ENCODE peak calls at places on chromosomes 2 and 18, in five cellular contexts. N is right lobe of liver, M is HepG2, U is A549, S is heart left ventricle. E is an unnamed sample.

GRCh38 chr2:27965841-27966240 is 75.3 kb downstream of the BABAM2 start:
- ATAC-seq in S (no peak), N (peak), U (no peak), M (no peak), E (no peak)

GRCh38 chr2:216426938-216427337 is 14.7 kb downstream of the SMARCAL1 start:
- ATAC-seq in M (no peak), N (no peak), S (peak), U (no peak), E (no peak)

GRCh38 chr2:236977199-236977883 is 108.3 kb upstream of the COPS8 start:
- ATAC-seq in S (peak), M (no peak), N (no peak), U (no peak), E (peak)

GRCh38 chr2:141605163-141605562 is 525.7 kb downstream of the LRP1B start:
- ATAC-seq in N (no peak), S (no peak), M (no peak), U (no peak), E (no peak)

GRCh38 chr2:102632380-102633175 is 13.2 kb downstream of the SLC9A2 start:
- ATAC-seq in U (no peak), N (no peak), S (no peak), M (no peak), E (no peak)

GRCh38 chr2:183592271-183592670 is 468.0 kb downstream of the NUP35 start:
- ATAC-seq in S (no peak), U (no peak), M (no peak), N (no peak), E (no peak)

GRCh38 chr2:64704996-64705395 is 51.3 kb upstream of the SERTAD2 start:
- ATAC-seq in N (no peak), M (no peak), U (no peak), S (no peak), E (no peak)

GRCh38 chr2:148928395-148928794 is 53.4 kb downstream of the KIF5C start:
- ATAC-seq in M (no peak), S (no peak), N (no peak), U (no peak), E (no peak)

GRCh38 chr18:77647472-77647871 is 397.8 kb downstream of the GALR1 start:
- ATAC-seq in S (no peak), M (no peak), U (no peak), N (no peak), E (no peak)

GRCh38 chr2:38661306-38661705 is 4.6 kb upstream of the GALM start:
- ATAC-seq in M (no peak), U (no peak), N (no peak), S (no peak), E (no peak)

GRCh38 chr2:202780514-202781021 is 91.0 kb downstream of the ICA1L start:
- ATAC-seq in S (no peak), M (peak), U (peak), N (peak), E (no peak)

GRCh38 chr2:157414050-157414449 is 29.8 kb downstream of the CYTIP start:
- ATAC-seq in S (no peak), M (no peak), N (no peak), U (no peak), E (no peak)

GRCh38 chr2:109516445-109517117 is 97.2 kb downstream of the SEPTIN10 start:
- ATAC-seq in S (peak), U (peak), M (peak), N (peak), E (no peak)

GRCh38 chr18:30280861-30281470 is 761.6 kb downstream of the DSC3 start:
- ATAC-seq in M (no peak), N (peak), S (no peak), U (no peak), E (no peak)

GRCh38 chr2:238930216-238930615 is 82.3 kb downstream of the TWIST2 start:
- ATAC-seq in U (no peak), S (no peak), N (no peak), M (no peak), E (no peak)

GRCh38 chr2:9310390-9310789 is 103.8 kb downstream of the ASAP2 start:
- ATAC-seq in S (peak), U (peak), M (no peak), N (peak), E (peak)

GRCh38 chr2:82538590-82538989 is 1920.5 kb downstream of the SUCLG1 start:
- ATAC-seq in U (no peak), M (no peak), N (no peak), S (no peak), E (no peak)

GRCh38 chr2:156517419-156517818 is 81.2 kb downstream of the GPD2 start:
- ATAC-seq in N (no peak), M (no peak), S (peak), U (no peak), E (no peak)

GRCh38 chr2:66440692-66441091 is 5.8 kb downstream of the MEIS1 start:
- ATAC-seq in M (no peak), N (no peak), S (no peak), U (no peak), E (no peak)

GRCh38 chr18:45657357-45658335 is 42.4 kb downstream of the SLC14A2 start:
- ATAC-seq in N (no peak), U (no peak), S (no peak), M (no peak), E (no peak)

GRCh38 chr2:23690421-23691105 is 236.4 kb downstream of the ATAD2B start:
- ATAC-seq in U (no peak), S (no peak), N (peak), M (no peak), E (no peak)

GRCh38 chr18:14936313-14936712 is 188.3 kb downstream of the ANKRD30B start:
- ATAC-seq in M (no peak), U (no peak), N (no peak), S (no peak), E (no peak)

GRCh38 chr2:128291844-128292598 is 26.6 kb downstream of the HS6ST1 start:
- ATAC-seq in U (no peak), S (peak), N (no peak), M (no peak), E (no peak)

GRCh38 chr2:221212105-221212504 is 360.0 kb downstream of the EPHA4 start:
- ATAC-seq in M (no peak), S (no peak), N (no peak), U (no peak), E (no peak)

GRCh38 chr2:176582990-176583481 is 313.8 kb downstream of the MTX2 start:
- ATAC-seq in U (peak), M (no peak), S (peak), N (peak), E (peak)

GRCh38 chr2:17547737-17548136 is 7.2 kb downstream of the VSNL1 start:
- ATAC-seq in M (no peak), U (no peak), N (peak), S (no peak), E (no peak)

GRCh38 chr2:10336283-10336682 is 33.6 kb downstream of the HPCAL1 start:
- ATAC-seq in U (no peak), S (no peak), N (no peak), M (no peak), E (no peak)

GRCh38 chr2:101986804-101987740 is 4.7 kb upstream of the IL1R2 start:
- ATAC-seq in S (no peak), N (peak), M (peak), U (no peak), E (no peak)

GRCh38 chr2:38261569-38262513 is 115.2 kb downstream of the ATL2 start:
- ATAC-seq in S (no peak), M (no peak), N (peak), U (no peak), E (peak)

GRCh38 chr2:195486520-195486919 is 170.5 kb upstream of the SLC39A10 start:
- ATAC-seq in S (no peak), M (no peak), N (no peak), U (no peak), E (no peak)

GRCh38 chr2:218217366-218218309 is 649 bp downstream of the ARPC2 start:
- ATAC-seq in U (peak), N (peak), S (peak), M (peak), E (peak)

GRCh38 chr2:218216674-218217365 is at the start of gene ARPC2:
- ATAC-seq in S (peak), M (peak), U (peak), N (peak), E (peak)

GRCh38 chr2:218219934-218220333 is 2.9 kb downstream of the ARPC2 start:
- ATAC-seq in M (no peak), U (no peak), N (no peak), S (no peak), E (no peak)

GRCh38 chr2:218216336-218216673 is 684 bp upstream of the ARPC2 start:
- ATAC-seq in S (no peak), N (peak), U (no peak), M (peak), E (no peak)

GRCh38 chr2:218218409-218219185 is 1.6 kb downstream of the ARPC2 start:
- ATAC-seq in S (no peak), M (no peak), N (no peak), U (no peak), E (no peak)
- TF ChIP-seq POLR2A in S (no peak), M (no peak), N (no peak), U (no peak), E (no peak)

GRCh38 chr2:111165084-111165483 is 44.4 kb downstream of the BCL2L11 start:
- ATAC-seq in S (peak), N (no peak), M (no peak), U (no peak), E (no peak)

GRCh38 chr2:111160758-111161157 is 40.0 kb downstream of the BCL2L11 start:
- ATAC-seq in U (peak), M (no peak), S (no peak), N (no peak), E (peak)

GRCh38 chr2:111161971-111162370 is 41.3 kb downstream of the BCL2L11 start:
- ATAC-seq in U (no peak), N (peak), M (no peak), S (peak), E (peak)

GRCh38 chr2:111164078-111164477 is 43.4 kb downstream of the BCL2L11 start:
- ATAC-seq in N (no peak), S (no peak), M (no peak), U (no peak), E (no peak)

DNA sequence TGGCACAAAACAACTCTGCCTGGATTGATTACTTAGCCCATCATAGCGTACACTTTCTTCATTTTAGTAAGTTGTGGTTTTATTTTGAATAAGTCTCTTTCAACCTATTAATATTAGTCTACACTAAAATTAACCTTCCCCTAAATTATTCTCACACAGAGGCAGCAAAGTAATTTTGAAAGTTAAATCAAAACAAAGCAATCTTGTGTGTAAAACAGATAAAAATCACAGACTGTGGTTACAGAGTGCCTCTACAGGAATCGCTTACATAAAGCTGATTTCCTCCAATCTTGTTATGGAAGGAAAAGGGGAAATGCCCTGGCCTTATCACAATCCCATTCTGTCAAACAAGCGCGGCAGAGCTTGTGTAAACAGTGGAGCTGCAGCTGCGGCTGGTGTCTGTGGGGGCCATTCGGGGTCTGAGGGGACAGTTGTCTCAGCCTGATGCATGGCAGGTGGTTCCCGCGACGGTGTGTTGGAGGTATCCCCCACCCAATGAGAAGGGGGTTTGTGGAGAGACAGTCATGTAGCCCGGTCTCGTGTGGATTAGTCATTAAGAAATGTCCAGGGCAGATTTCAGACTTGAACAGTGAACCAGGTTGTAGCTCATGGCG is 42.1 kb downstream of the BCL2L11 start:
- ATAC-seq in U (no peak), M (no peak), N (peak), S (no peak), E (no peak)
- TF ChIP-seq POLR2A in U (no peak), M (no peak), N (no peak), S (no peak), E (no peak)

GRCh38 chr2:218396688-218397501 is 2.8 kb upstream of the CTDSP1 start:
- ATAC-seq in N (peak), S (peak), U (peak), M (no peak), E (no peak)

GRCh38 chr2:218400167-218400929 is 680 bp downstream of the CTDSP1 start:
- ATAC-seq in M (peak), S (no peak), N (no peak), U (no peak), E (no peak)

GRCh38 chr2:218397502-218398436 is 1.9 kb upstream of the CTDSP1 start:
- ATAC-seq in M (peak), S (peak), N (peak), U (peak), E (no peak)

GRCh38 chr2:218399391-218400166 is at the start of gene CTDSP1:
- ATAC-seq in S (peak), M (peak), U (peak), N (peak), E (peak)

DNA sequence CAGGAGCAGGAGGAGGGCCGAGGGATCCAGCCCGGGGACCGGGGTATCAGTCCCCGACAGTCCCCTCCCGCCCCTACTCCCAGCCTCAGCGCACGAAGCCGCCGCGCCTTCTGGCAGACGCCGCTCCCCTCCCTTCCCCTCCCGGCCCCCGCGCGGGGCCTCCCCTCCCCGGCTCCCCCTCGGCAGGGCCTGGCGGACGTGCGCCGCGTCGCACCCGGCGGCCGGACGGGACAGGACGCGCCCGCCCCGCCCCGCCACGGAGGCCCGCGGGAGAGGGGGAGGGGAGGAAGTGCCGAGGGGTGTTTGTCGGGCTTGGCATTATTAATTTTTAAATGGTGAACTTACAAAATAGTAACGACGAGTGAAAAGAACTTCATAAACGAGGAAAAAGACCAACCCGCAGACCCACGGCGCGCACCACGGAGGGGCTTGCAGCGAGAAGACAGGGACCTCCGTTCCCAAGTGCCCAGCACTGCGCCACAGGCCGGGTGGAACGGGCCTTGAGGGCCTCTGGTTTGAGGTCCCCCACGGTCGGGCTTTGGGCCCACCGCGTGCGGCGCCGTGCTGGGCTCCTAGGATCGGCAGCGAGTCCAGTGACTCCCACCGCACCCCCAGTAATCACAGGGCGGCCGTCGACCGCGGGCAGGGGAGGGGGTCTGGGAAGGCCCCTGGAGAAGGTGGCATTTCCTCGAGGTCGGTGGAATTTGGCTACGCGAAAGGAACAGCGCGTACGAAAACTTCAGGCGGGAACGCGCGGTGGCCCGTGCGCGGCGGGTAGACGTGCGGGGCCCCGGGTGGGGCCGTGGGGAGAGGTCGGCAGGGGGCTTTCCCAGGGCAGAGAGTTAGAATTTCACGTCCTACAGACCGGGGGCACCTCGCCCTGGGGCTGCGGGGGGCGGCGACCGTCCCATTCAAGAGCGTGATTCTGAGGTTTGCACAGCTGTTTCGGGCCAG is 954 bp upstream of the CTDSP1 start:
- ATAC-seq in S (peak), M (peak), U (peak), N (peak), E (peak)
- TF ChIP-seq POLR2A in S (no peak), M (no peak), U (no peak), N (no peak), E (no peak)

DNA sequence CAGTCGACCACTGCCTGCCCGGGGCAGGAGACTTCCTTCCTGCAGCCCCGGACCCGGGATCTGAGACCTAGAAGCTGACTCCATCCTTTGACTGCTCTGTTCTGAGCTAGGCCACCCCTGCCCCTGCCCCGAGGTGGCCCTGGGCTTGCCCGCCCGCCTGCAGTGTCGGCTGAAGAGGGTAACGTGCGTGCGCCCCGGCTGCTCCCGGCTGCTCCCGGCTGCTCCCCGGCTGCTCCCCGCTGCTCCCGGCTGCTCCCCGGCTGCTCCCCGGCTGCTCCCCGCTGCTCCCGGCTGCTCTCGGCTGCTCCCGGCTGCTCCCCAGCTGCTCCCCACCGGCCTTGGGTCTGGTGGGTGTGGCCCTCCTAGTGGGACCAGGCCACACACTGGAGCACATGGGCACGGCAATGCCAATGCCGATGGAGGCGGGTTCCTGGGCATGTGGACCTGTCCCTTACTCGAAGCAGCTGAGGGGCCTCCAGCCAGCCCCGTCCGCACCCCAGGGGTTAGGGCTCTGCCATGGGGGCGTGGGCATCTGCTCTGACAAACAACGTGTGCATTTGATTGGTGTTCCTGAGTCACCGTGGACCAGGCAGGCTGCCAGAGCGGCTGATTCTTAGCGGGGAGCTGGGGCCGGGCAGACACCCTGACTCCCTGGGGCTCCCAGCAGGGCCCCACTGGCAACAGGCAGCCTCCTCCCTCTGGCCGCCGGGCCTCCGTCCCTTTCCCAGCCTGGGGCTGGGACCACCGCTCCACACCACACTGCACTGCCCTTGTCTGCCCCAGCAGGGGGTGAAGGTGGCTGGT is 2.0 kb upstream of the GAL3ST2 start:
- ATAC-seq in M (peak), U (peak), N (no peak), S (no peak), E (no peak)
- TF ChIP-seq POLR2A in M (no peak), U (no peak), N (no peak), S (no peak), E (no peak)

GRCh38 chr18:5295981-5296705 is 617 bp upstream of the ZBTB14 start:
- ATAC-seq in M (peak), S (peak), N (peak), U (peak), E (peak)
- TF ChIP-seq POLR2A in M (peak), S (no peak), N (peak), U (peak), E (peak)

DNA sequence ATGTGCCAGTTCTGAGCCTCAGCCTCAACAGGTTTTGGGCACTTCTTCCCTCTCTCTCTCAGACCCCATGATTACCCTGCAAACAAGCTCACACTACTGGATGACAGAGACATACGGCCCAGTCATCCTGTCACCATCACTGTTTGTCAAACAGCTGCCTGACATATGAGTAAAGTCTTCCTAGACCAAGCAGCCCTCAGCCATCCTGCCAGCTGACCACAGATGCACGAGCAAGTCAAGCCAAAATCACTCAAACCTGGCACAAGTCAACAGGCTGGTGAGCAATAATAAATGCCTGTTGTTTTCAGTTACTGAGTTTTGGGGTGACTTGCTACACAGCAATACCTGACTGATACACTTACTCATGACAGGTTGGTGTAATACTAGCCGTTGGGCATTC is 75.5 kb upstream of the KLF7 start:
- ATAC-seq in M (no peak), S (no peak), U (no peak), N (no peak), E (no peak)
- TF ChIP-seq POLR2A in M (no peak), S (no peak), U (no peak), N (no peak), E (no peak)

GRCh38 chr2:55048925-55049793 is 1.1 kb downstream of the RTN4 start:
- ATAC-seq in N (peak), U (peak), S (peak), M (peak), E (peak)
- TF ChIP-seq POLR2A in N (peak), U (peak), S (no peak), M (peak), E (peak)

DNA sequence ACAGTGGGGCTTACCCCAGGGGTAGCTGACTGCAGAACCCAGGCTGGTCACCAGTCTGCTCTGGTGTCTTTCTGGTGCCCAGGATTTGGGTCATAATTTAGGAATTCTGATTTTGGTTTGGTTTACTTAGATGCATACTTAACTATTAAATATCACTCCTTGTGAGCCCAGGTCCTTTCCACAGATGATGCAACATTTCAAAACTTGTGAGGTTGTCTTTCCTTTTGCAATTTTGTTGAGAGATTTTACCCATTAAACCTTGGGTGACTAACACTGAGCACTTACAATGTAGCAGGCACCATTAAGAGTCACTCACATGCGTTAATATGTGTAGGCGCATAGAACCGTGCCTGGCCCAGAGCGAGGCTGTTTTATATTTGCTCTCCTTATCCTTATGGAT is 61.8 kb upstream of the RPL31 start:
- ATAC-seq in N (no peak), S (no peak), M (no peak), U (no peak), E (no peak)
- TF ChIP-seq POLR2A in N (no peak), S (no peak), M (no peak), U (no peak), E (no peak)

E was measured in gastroesophageal sphincter.